ENCODE peak calls at places on chromosomes 6 and 20, in ten cellular contexts. F is choroid plexus epithelial cell, Y is mesothelial cell of epicardium, J is cardiac muscle cell, M is B cell, Z is pancreas, I is fibroblast of the aortic adventitia, N is transverse colon, O is GM20000, E is right lobe of liver. C is an unnamed sample.

GRCh38 chr6:112475083-112475482 is 128.0 kb downstream of the RFPL4B start:
- DNase-seq in F (peak; percentile 18), Y (no peak), J (peak; percentile 17), M (no peak), Z (no peak), I (peak; percentile 12), N (no peak), O (no peak), E (no peak), C (no peak)

GRCh38 chr6:109279628-109280027 is 102.6 kb downstream of the CD164 start:
- DNase-seq in F (no peak), Y (no peak), J (no peak), M (no peak), Z (no peak), I (no peak), N (no peak), O (no peak), E (no peak), C (no peak)

GRCh38 chr6:151068761-151069312 is 170.9 kb upstream of the AKAP12 start:
- DNase-seq in F (peak; percentile 75), Y (no peak), J (peak; percentile 46), M (no peak), Z (no peak), I (peak; percentile 76), N (no peak), O (no peak), E (no peak), C (no peak)

GRCh38 chr6:157989541-157990289 is 8.1 kb downstream of the SYNJ2 start:
- DNase-seq in F (peak; percentile 35), Y (no peak), J (peak; percentile 46), M (no peak), Z (peak; percentile 98), I (peak; percentile 32), N (peak; percentile 85), O (no peak), E (peak; percentile 90), C (peak; percentile 79)

GRCh38 chr6:40710626-40711354 is 123.6 kb upstream of the LRFN2 start:
- DNase-seq in F (peak; percentile 16), Y (no peak), J (no peak), M (no peak), Z (no peak), I (no peak), N (no peak), O (no peak), E (no peak), C (no peak)

GRCh38 chr6:97626586-97627441 is 343.8 kb upstream of the MMS22L start:
- DNase-seq in F (peak; percentile 62), Y (peak; percentile 32), J (no peak), M (no peak), Z (no peak), I (peak; percentile 22), N (no peak), O (no peak), E (no peak), C (no peak)

GRCh38 chr20:25278636-25279361 is 30.9 kb downstream of the PYGB start:
- DNase-seq in F (no peak), Y (peak; percentile 13), J (no peak), M (no peak), Z (peak; percentile 51), I (no peak), N (peak; percentile 6), O (no peak), E (peak; percentile 37), C (no peak)

GRCh38 chr6:134031696-134032255 is 20.6 kb downstream of the SLC2A12 start:
- DNase-seq in F (peak; percentile 72), Y (no peak), J (no peak), M (no peak), Z (no peak), I (peak; percentile 54), N (no peak), O (no peak), E (no peak), C (peak; percentile 20)

GRCh38 chr6:52399511-52400315 is 20.4 kb upstream of the EFHC1 start:
- DNase-seq in F (peak; percentile 78), Y (no peak), J (peak; percentile 77), M (no peak), Z (no peak), I (peak; percentile 80), N (peak; percentile 42), O (peak; percentile 63), E (no peak), C (peak; percentile 45)

GRCh38 chr6:104566411-104566810 is 293.3 kb downstream of the HACE1 start:
- DNase-seq in F (peak; percentile 52), Y (no peak), J (no peak), M (no peak), Z (no peak), I (no peak), N (no peak), O (no peak), E (no peak), C (no peak)

GRCh38 chr20:21289651-21290050 is 13.5 kb upstream of the XRN2 start:
- DNase-seq in F (no peak), Y (no peak), J (no peak), M (no peak), Z (no peak), I (peak; percentile 39), N (no peak), O (no peak), E (no peak), C (no peak)

GRCh38 chr6:160730911-160731310 is 28.9 kb downstream of the PLG start:
- DNase-seq in F (no peak), Y (no peak), J (no peak), M (no peak), Z (no peak), I (no peak), N (no peak), O (no peak), E (no peak), C (peak; percentile 9)

GRCh38 chr6:81820979-81821378 is 68.5 kb upstream of the TENT5A start:
- DNase-seq in F (no peak), Y (no peak), J (no peak), M (no peak), Z (no peak), I (no peak), N (no peak), O (no peak), E (no peak), C (no peak)

DNA sequence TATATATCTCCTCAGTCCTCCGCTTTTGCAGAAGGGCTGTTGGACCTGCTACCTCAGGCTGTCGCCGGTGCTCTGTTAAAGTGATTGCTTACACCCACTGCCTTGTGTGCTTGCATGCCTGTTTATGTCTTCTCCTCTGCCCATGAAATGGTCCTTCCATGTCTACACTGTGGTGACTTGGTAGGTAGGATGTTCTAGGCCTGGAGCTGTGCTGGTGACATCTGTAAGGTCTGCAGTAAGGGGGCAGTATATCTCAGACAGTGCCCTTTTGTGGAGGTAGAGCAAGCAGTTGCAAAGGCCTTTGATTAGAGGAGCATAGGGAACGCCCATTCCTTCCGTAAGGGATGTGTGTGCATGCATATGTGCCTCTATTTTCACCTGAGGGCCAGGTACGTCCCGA is 40.3 kb downstream of the VAPB start:
- DNase-seq in F (no peak), Y (no peak), J (no peak), M (no peak), Z (no peak), I (no peak), N (no peak), O (no peak), E (no peak), C (no peak)
- TF ChIP-seq CTCF in F (no peak), Y (no peak), J (no peak), M (no peak), Z (no peak), I (no peak), N (no peak), O (no peak), E (no peak), C (no peak)

DNA sequence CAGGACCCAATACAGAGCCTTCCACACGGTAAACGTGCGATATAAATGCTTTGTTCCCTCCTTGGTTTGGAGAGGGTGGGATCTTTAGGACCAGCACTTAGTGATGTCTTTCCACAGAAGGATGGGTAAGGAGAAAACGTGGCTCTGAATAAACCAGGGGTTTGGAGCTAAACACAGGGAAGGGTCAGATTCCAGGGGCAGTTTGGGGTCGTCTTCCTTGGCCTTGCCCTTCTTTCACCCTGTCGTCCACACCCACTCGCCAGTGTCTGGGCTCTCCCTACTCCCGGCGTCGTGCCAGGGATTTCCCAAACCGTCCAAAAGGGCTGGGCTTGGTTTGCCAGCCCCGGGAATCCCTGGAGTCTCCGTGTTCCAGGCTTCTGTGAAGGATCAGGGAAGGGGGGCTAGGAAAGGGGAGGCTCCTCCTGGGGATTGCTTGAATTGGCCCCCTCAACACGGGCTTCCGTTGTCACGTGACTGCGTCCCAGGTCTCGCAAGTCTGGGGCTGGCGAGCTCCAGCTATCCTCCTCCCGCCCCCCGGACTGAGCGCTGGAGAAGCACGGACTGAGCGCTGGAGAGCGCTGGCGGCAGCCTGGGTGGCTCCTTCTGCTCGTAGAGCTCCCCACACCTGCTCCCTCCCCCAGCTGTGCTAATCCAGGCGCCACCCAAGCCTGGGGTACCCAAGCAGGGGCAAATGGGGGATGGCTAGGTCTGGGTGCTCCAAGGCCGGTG is 9.5 kb upstream of the ARMC12 start:
- DNase-seq in F (peak; percentile 94), Y (peak; percentile 67), J (peak; percentile 96), M (no peak), Z (no peak), I (peak; percentile 65), N (peak; percentile 88), O (no peak), E (peak; percentile 95), C (peak; percentile 55)
- TF ChIP-seq CTCF in F (no peak), Y (no peak), J (no peak), M (no peak), Z (no peak), I (no peak), N (no peak), O (no peak), E (no peak), C (no peak)

GRCh38 chr6:19210849-19211590 is 626.1 kb upstream of the ID4 start:
- DNase-seq in F (no peak), Y (no peak), J (peak; percentile 1), M (no peak), Z (peak; percentile 26), I (no peak), N (no peak), O (no peak), E (peak; percentile 49), C (no peak)
- TF ChIP-seq CTCF in F (no peak), Y (peak; percentile 14), J (peak; percentile 15), M (no peak), Z (no peak), I (no peak), N (no peak), O (peak; percentile 27), E (no peak), C (peak; percentile 43)

DNA sequence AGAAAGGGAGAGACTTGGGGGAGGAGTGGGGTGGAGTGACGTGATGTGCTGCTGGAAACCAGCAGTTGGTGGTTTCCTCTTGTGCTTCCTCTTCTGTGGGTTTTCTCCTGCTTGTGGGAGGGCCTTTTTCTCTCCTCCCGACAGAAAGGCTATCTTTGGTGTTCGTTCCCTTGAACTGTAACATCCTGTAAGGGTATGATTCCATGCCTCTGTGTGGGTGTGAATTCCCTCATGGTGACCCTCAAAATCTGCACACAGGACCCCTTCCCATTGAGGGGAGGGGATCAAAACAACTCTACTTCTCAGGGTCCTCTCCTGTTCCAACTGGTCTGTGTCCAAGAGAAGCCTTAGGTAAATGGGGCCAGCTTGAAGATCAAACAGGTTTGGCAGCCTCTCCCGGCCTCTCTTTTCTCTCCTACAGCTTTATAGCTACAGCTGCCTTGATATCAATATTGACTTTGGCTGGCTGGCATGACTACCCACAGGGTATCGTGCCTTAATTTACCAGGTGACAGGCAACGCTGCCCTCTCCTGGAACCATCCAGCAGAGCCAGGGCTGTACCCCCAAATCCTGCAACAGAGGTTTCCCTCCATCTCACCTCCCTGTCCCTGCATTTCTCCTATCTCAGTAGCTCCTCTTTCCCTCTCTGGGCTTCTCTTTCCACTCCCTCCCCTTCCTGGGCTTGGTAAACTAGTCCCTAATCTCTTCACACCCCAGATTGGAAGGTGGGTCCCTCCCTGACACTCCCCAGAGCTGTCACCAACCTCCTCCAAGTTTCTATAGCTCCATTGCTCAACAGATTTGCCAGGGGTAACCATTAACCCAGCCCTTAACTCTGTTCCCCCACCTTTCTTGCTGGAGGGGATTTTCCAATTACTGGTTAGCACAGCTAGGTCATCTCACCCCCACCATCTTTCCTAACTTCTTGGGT is 1.5 kb upstream of the MSH5 start:
- DNase-seq in F (peak; percentile 93), Y (no peak), J (peak; percentile 92), M (peak; percentile 80), Z (no peak), I (peak; percentile 82), N (peak; percentile 84), O (peak; percentile 80), E (peak; percentile 68), C (peak; percentile 91)
- TF ChIP-seq CTCF in F (peak; percentile 40), Y (no peak), J (peak; percentile 29), M (peak; percentile 11), Z (no peak), I (peak; percentile 35), N (no peak), O (no peak), E (peak; percentile 2), C (no peak)